ENCODE peak calls at places on chromosome 4, in six cellular contexts. T is H1, H is neural progenitor cell, Q is dorsolateral prefrontal cortex, M is cardiac muscle cell, J is tibial nerve. E is an unnamed sample.

GRCh38 chr4:41122775-41123174 is 91.6 kb downstream of the APBB2 start:
- DNase-seq in H (no peak), T (no peak), M (no peak), J (no peak), Q (no peak), E (no peak)

GRCh38 chr4:184268574-184269160 is 51.0 kb upstream of the ENPP6 start:
- DNase-seq in M (no peak), T (no peak), J (no peak), H (no peak), Q (no peak), E (no peak)

GRCh38 chr4:89368855-89369254 is 61.3 kb upstream of the GPRIN3 start:
- DNase-seq in M (no peak), J (no peak), Q (no peak), H (no peak), T (no peak), E (no peak)

GRCh38 chr4:5052726-5053425 is 1.6 kb downstream of the STK32B start:
- DNase-seq in M (no peak), T (no peak), H (no peak), Q (no peak), J (no peak), E (no peak)

GRCh38 chr4:148152868-148153630 is 289.2 kb downstream of the NR3C2 start:
- DNase-seq in Q (no peak), M (no peak), T (no peak), H (no peak), J (no peak), E (no peak)

GRCh38 chr4:159487284-159487747 is 384.4 kb downstream of the RAPGEF2 start:
- DNase-seq in M (peak), J (peak), H (peak), Q (no peak), T (peak), E (no peak)

GRCh38 chr4:42454755-42455154 is 57.5 kb downstream of the SHISA3 start:
- DNase-seq in M (no peak), T (no peak), H (no peak), Q (no peak), J (no peak), E (no peak)

GRCh38 chr4:153530284-153530995 is 64.3 kb downstream of the TMEM131L start:
- DNase-seq in Q (no peak), H (no peak), J (no peak), T (no peak), M (no peak), E (no peak)

GRCh38 chr4:93199492-93199891 is 629.1 kb upstream of the ATOH1 start:
- DNase-seq in H (peak), J (no peak), Q (no peak), T (no peak), M (peak), E (no peak)

GRCh38 chr4:181770971-181771370 is 472.2 kb upstream of the TENM3 start:
- DNase-seq in T (no peak), J (no peak), H (no peak), Q (no peak), M (no peak), E (no peak)

GRCh38 chr4:38871593-38871992 is 4.0 kb downstream of the FAM114A1 start:
- DNase-seq in Q (no peak), T (no peak), H (no peak), M (no peak), J (no peak), E (no peak)

GRCh38 chr4:38873290-38873949 is 5.8 kb downstream of the FAM114A1 start:
- DNase-seq in J (no peak), Q (no peak), T (no peak), H (no peak), M (no peak), E (no peak)

GRCh38 chr4:38869511-38869910 is 1.9 kb downstream of the FAM114A1 start:
- DNase-seq in Q (no peak), J (no peak), H (no peak), M (no peak), T (no peak), E (no peak)

GRCh38 chr4:38870098-38870850 is 2.7 kb downstream of the FAM114A1 start:
- DNase-seq in M (no peak), J (no peak), Q (no peak), H (no peak), T (no peak), E (no peak)

GRCh38 chr4:38872620-38873019 is 5.0 kb downstream of the FAM114A1 start:
- DNase-seq in Q (no peak), T (no peak), M (no peak), J (no peak), H (no peak), E (no peak)
- H3K27ac ChIP-seq in Q (no peak), T (no peak), M (no peak), J (peak), H (no peak), E (no peak)

GRCh38 chr4:158112612-158113011 is 60.2 kb downstream of the GASK1B start:
- DNase-seq in Q (no peak), M (no peak), H (no peak), T (no peak), J (no peak), E (no peak)
- H3K27ac ChIP-seq in Q (no peak), M (no peak), H (no peak), T (no peak), J (no peak), E (no peak)

GRCh38 chr4:2923141-2923551 is 40.1 kb downstream of the NOP14 start:
- DNase-seq in T (no peak), Q (no peak), H (no peak), M (no peak), J (no peak), E (no peak)
- H3K27ac ChIP-seq in T (peak), Q (peak), H (peak), M (peak), J (no peak), E (no peak)

GRCh38 chr4:143246977-143247376 is 62.3 kb downstream of the USP38 start:
- DNase-seq in Q (no peak), H (no peak), T (no peak), M (no peak), J (no peak), E (no peak)
- H3K27ac ChIP-seq in Q (no peak), H (no peak), T (no peak), M (no peak), J (no peak), E (no peak)

GRCh38 chr4:37991623-37992410 is 31.6 kb downstream of the PTTG2 start:
- DNase-seq in Q (no peak), J (no peak), M (no peak), H (no peak), T (peak), E (no peak)

GRCh38 chr4:37989398-37990260 is 29.4 kb downstream of the PTTG2 start:
- DNase-seq in Q (no peak), H (no peak), J (no peak), T (peak), M (no peak), E (no peak)

GRCh38 chr4:37990731-37991130 is 30.5 kb downstream of the PTTG2 start:
- DNase-seq in H (no peak), Q (no peak), T (peak), M (no peak), J (no peak), E (no peak)

GRCh38 chr4:37985730-37986275 is 25.6 kb downstream of the PTTG2 start:
- DNase-seq in H (no peak), Q (no peak), J (no peak), T (no peak), M (no peak), E (no peak)

DNA sequence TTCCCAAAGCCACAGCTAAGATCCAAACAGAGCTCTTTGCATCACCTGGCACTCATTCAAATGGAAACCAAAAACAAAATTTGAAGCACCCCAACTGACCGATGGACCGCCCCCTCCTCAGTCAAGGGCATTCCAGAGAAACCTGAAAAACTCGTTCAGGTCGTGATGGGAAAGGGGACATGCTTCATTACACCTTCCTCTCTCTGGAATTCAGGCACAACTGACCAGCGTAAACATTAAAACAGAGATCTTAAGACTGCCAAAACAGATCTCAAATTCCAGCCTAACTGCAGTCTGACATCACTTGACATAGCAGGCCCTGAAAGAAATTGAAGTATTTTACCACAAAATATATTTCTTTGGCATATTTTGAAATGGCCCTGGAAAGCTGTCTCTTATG is 28.5 kb downstream of the PTTG2 start:
- DNase-seq in Q (no peak), J (no peak), T (peak), H (no peak), M (no peak), E (no peak)
- H3K27ac ChIP-seq in Q (no peak), J (no peak), T (no peak), H (no peak), M (no peak), E (no peak)

DNA sequence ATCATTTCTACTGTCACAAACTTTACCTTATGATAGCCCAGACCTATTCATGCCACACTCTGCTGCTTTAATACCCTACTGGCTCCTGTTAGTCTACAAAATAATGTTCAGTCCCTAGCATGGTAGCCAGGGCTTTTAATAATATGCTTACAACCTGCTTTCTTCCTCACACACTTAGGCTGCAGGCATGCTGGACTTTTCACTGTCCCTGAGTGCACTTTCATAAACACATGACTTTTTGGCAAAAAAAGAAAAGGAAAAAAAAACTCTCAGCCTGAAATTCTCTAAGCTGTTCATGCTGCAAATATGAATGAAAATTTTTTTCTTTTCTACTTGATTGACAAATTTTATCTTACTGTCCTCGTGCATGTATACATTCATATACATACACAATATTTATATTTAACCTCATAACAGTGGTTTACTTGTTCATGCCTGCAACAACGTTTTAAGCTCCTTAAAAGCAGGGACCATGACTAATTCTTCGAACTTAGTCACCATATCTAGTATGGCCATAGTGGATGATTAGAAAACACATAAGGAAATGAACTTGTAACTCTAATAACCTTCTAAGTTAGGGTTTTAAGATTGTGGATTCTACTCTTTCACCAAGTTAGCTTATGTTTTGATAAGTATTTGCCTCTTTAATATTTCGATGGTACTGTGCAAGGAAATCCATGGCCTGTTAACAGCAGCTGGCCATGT is 229.5 kb downstream of the SPCS3 start:
- DNase-seq in H (no peak), M (no peak), T (no peak), Q (no peak), J (no peak), E (no peak)
- H3K27ac ChIP-seq in H (no peak), M (no peak), T (no peak), Q (no peak), J (no peak), E (no peak)

GRCh38 chr4:128707864-128708263 is 101.6 kb upstream of the JADE1 start:
- DNase-seq in T (no peak), M (no peak), Q (no peak), J (no peak), H (no peak), E (no peak)
- H3K27ac ChIP-seq in T (no peak), M (no peak), Q (no peak), J (no peak), H (no peak), E (no peak)

GRCh38 chr4:114582625-114583024 is 16.0 kb upstream of the UGT8 start:
- DNase-seq in T (no peak), H (no peak), Q (no peak), J (no peak), M (no peak), E (no peak)
- H3K27ac ChIP-seq in T (no peak), H (no peak), Q (no peak), J (no peak), M (no peak), E (no peak)

DNA sequence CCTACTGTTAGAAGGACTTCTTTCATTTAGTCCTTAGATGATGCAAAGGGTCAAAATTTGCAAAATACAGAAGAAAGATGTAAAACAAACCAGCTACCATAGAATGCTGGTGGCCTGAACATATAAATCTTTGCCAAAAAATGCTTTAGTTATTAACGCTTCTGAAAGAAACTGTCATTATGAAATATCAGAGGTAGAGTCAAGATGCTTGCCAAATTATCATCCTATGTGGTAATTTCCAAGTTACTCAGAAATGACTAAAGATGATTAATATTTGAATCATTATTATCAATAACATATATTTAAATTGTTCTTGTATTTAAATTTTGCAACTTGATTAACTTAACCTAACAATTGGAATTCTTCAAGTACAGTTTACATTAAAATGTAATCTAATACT is 588.4 kb upstream of the FAM241A start:
- DNase-seq in T (no peak), Q (no peak), M (no peak), J (no peak), H (no peak), E (no peak)
- H3K27ac ChIP-seq in T (no peak), Q (no peak), M (no peak), J (no peak), H (no peak), E (no peak)

GRCh38 chr4:165872443-165873297 is at the start of gene TLL1:
- DNase-seq in M (peak), J (no peak), Q (no peak), T (no peak), H (peak), E (no peak)

GRCh38 chr4:165874072-165874798 is 1.2 kb downstream of the TLL1 start:
- DNase-seq in H (peak), T (peak), Q (no peak), J (no peak), M (peak), E (no peak)

GRCh38 chr4:165873298-165874071 is 448 bp downstream of the TLL1 start:
- DNase-seq in M (peak), Q (no peak), H (peak), T (peak), J (no peak), E (no peak)

GRCh38 chr4:165875446-165875845 is 2.4 kb downstream of the TLL1 start:
- DNase-seq in J (no peak), H (no peak), Q (no peak), T (no peak), M (no peak), E (no peak)

GRCh38 chr4:165874799-165875371 is 1.8 kb downstream of the TLL1 start:
- DNase-seq in J (no peak), H (peak), T (peak), M (peak), Q (no peak), E (no peak)
- H3K27ac ChIP-seq in J (peak), H (no peak), T (no peak), M (no peak), Q (no peak), E (no peak)